ENCODE peak calls at places on chromosomes 11 and 22, in nine cellular contexts. W is H54, Q is thoracic aorta, E is dorsolateral prefrontal cortex, C is progenitor cell of endocrine pancreas, X is COR-L47, T is skeletal muscle cell, B is BE2C, O is M059J. U is an unnamed sample.

GRCh38 chr11:6655020-6655789 is 404 bp downstream of the DCHS1 start:
- DNase-seq in W (no peak), Q (peak; percentile 56), E (no peak), C (peak; percentile 31), X (no peak), T (no peak), B (peak; percentile 12), O (no peak), U (peak; percentile 22)

GRCh38 chr22:33659423-33659822 is 260.9 kb downstream of the LARGE1 start:
- DNase-seq in W (no peak), Q (no peak), E (no peak), C (no peak), X (no peak), T (no peak), B (no peak), O (no peak), U (no peak)

GRCh38 chr11:93689166-93689734 is 27.8 kb downstream of the CEP295 start:
- DNase-seq in W (no peak), Q (no peak), E (no peak), C (no peak), X (no peak), T (no peak), B (no peak), O (no peak), U (no peak)

GRCh38 chr11:15114501-15115475 is at the start of gene INSC:
- DNase-seq in W (no peak), Q (no peak), E (no peak), C (peak; percentile 20), X (no peak), T (no peak), B (no peak), O (no peak), U (no peak)

GRCh38 chr11:121063728-121064127 is 37.3 kb upstream of the TECTA start:
- DNase-seq in W (no peak), Q (no peak), E (no peak), C (no peak), X (no peak), T (no peak), B (peak; percentile 10), O (no peak), U (peak; percentile 2)

GRCh38 chr22:47452184-47452583 is 689.7 kb downstream of the TBC1D22A start:
- DNase-seq in W (peak; percentile 44), Q (no peak), E (no peak), C (no peak), X (no peak), T (no peak), B (no peak), O (peak; percentile 3), U (peak; percentile 11)

GRCh38 chr11:19187880-19188279 is 13.9 kb downstream of the CSRP3 start:
- DNase-seq in W (no peak), Q (no peak), E (peak; percentile 40), C (no peak), X (peak; percentile 57), T (no peak), B (no peak), O (peak; percentile 9), U (no peak)

GRCh38 chr11:10486161-10486840 is 31.2 kb downstream of the AMPD3 start:
- DNase-seq in W (no peak), Q (no peak), E (no peak), C (no peak), X (no peak), T (no peak), B (no peak), O (no peak), U (no peak)

GRCh38 chr22:42396621-42397331 is 35.4 kb downstream of the NFAM1 start:
- DNase-seq in W (no peak), Q (no peak), E (no peak), C (no peak), X (peak; percentile 24), T (no peak), B (no peak), O (peak; percentile 31), U (no peak)

GRCh38 chr11:97570636-97571035 is 1180.8 kb downstream of the JRKL start:
- DNase-seq in W (no peak), Q (no peak), E (no peak), C (no peak), X (no peak), T (no peak), B (no peak), O (no peak), U (no peak)

GRCh38 chr22:27107005-27107404 is 449.6 kb downstream of the MIAT start:
- DNase-seq in W (no peak), Q (no peak), E (no peak), C (no peak), X (no peak), T (no peak), B (no peak), O (no peak), U (no peak)

GRCh38 chr22:20807315-20807752 is 33.4 kb downstream of the SERPIND1 start:
- DNase-seq in W (peak; percentile 48), Q (no peak), E (peak; percentile 74), C (no peak), X (no peak), T (peak; percentile 82), B (no peak), O (peak; percentile 86), U (peak; percentile 36)

GRCh38 chr22:27876684-27877083 is 42.4 kb downstream of the PITPNB start:
- DNase-seq in W (no peak), Q (no peak), E (no peak), C (no peak), X (peak; percentile 27), T (peak; percentile 81), B (no peak), O (no peak), U (peak; percentile 85)

GRCh38 chr11:9893474-9893873 is 229.6 kb downstream of the SWAP70 start:
- DNase-seq in W (no peak), Q (no peak), E (no peak), C (no peak), X (no peak), T (no peak), B (no peak), O (peak; percentile 40), U (peak; percentile 7)

GRCh38 chr22:46175631-46176030 is 25.3 kb downstream of the PPARA start:
- DNase-seq in W (peak; percentile 12), Q (no peak), E (no peak), C (no peak), X (no peak), T (no peak), B (no peak), O (peak; percentile 74), U (no peak)

GRCh38 chr11:16881074-16881709 is 133.0 kb downstream of the PLEKHA7 start:
- DNase-seq in W (peak; percentile 46), Q (no peak), E (no peak), C (no peak), X (no peak), T (peak; percentile 7), B (no peak), O (peak; percentile 85), U (peak; percentile 13)

GRCh38 chr11:80165763-80166162 is 724.9 kb upstream of the TENM4 start:
- DNase-seq in W (no peak), Q (no peak), E (no peak), C (no peak), X (no peak), T (no peak), B (no peak), O (peak; percentile 80), U (no peak)